ENCODE peak calls at places on chromosomes 12 and 14, in nine cellular contexts. B, N, H, S, Y, V, K, Q and R are unnamed samples.

GRCh38 chr14:71725802-71726638 is 206.2 kb upstream of the RGS6 start:
- DNase-seq in Q (peak), H (no peak), Y (no peak), N (no peak), B (no peak), S (no peak), V (no peak), K (no peak), R (no peak)

GRCh38 chr14:57244103-57244502 is 24.6 kb downstream of the EXOC5 start:
- DNase-seq in N (no peak), S (no peak), B (no peak), Y (no peak), Q (no peak), V (no peak), K (no peak), H (no peak), R (no peak)

GRCh38 chr12:124824195-124824594 is 39.5 kb downstream of the SCARB1 start:
- DNase-seq in Q (peak), H (no peak), Y (no peak), S (no peak), N (no peak), V (no peak), K (no peak), B (no peak), R (no peak)

GRCh38 chr12:578743-579449 is 84.3 kb downstream of the NINJ2 start:
- DNase-seq in N (no peak), S (no peak), Y (no peak), K (no peak), Q (no peak), B (no peak), H (no peak), V (no peak), R (no peak)

GRCh38 chr14:81453166-81453766 is 53.1 kb upstream of the STON2 start:
- DNase-seq in Q (peak), S (peak), N (no peak), B (peak), H (no peak), V (no peak), K (no peak), Y (peak), R (peak)

GRCh38 chr14:72701610-72702009 is 192.3 kb downstream of the DPF3 start:
- DNase-seq in S (no peak), Q (peak), B (no peak), H (no peak), N (no peak), K (no peak), V (no peak), Y (no peak), R (no peak)

GRCh38 chr12:103571286-103571685 is 15.8 kb upstream of the STAB2 start:
- DNase-seq in H (peak), K (peak), N (no peak), Q (no peak), Y (peak), S (no peak), B (peak), V (no peak), R (no peak)

GRCh38 chr14:101007765-101008164 is 104.2 kb upstream of the RTL1 start:
- DNase-seq in N (no peak), Y (no peak), S (no peak), Q (no peak), K (peak), V (peak), H (peak), B (no peak), R (no peak)

GRCh38 chr14:36625014-36625413 is 36.6 kb upstream of the PAX9 start:
- DNase-seq in Q (no peak), B (no peak), Y (no peak), K (no peak), V (no peak), H (no peak), N (no peak), S (no peak), R (no peak)

GRCh38 chr12:116152268-116152667 is 125.2 kb downstream of the MED13L start:
- DNase-seq in Y (no peak), S (no peak), K (no peak), B (no peak), V (no peak), H (no peak), Q (no peak), N (no peak), R (no peak)

GRCh38 chr12:97767347-97767746 is 304.7 kb downstream of the RMST start:
- DNase-seq in Q (no peak), Y (no peak), H (no peak), K (no peak), B (no peak), V (no peak), N (no peak), S (no peak), R (no peak)

GRCh38 chr12:75784591-75784990 is 247.0 kb downstream of the PHLDA1 start:
- DNase-seq in V (no peak), B (peak), N (no peak), H (no peak), Q (peak), S (peak), Y (peak), K (no peak), R (peak)

GRCh38 chr12:27998170-27999110 is 25.9 kb upstream of the PTHLH start:
- DNase-seq in S (no peak), K (no peak), Q (no peak), Y (no peak), N (no peak), H (no peak), B (no peak), V (no peak), R (no peak)

GRCh38 chr12:95557625-95558024 is 6.3 kb upstream of the USP44 start:
- DNase-seq in H (no peak), S (no peak), N (no peak), Q (no peak), V (no peak), B (peak), Y (no peak), K (no peak), R (no peak)

GRCh38 chr12:104603545-104603973 is 146.8 kb downstream of the CHST11 start:
- DNase-seq in H (no peak), Q (peak), K (no peak), V (no peak), N (no peak), S (no peak), Y (no peak), B (no peak), R (peak)

GRCh38 chr14:56995010-56995409 is 184.7 kb upstream of the OTX2 start:
- DNase-seq in V (no peak), B (no peak), N (no peak), K (no peak), Y (no peak), Q (no peak), H (no peak), S (no peak), R (no peak)

GRCh38 chr12:131761638-131762037 is 50.7 kb downstream of the SFSWAP start:
- DNase-seq in Y (no peak), H (no peak), S (no peak), K (no peak), V (no peak), N (no peak), Q (no peak), B (no peak), R (no peak)

GRCh38 chr12:22935501-22935900 is 310.5 kb downstream of the ETNK1 start:
- DNase-seq in Q (peak), K (no peak), Y (no peak), B (no peak), V (no peak), S (no peak), N (no peak), H (no peak), R (no peak)

GRCh38 chr12:82757611-82758010 is 70.9 kb downstream of the TMTC2 start:
- DNase-seq in K (no peak), S (no peak), N (no peak), Q (no peak), V (no peak), Y (no peak), B (no peak), H (no peak), R (no peak)

GRCh38 chr14:102610968-102611811 is 18.7 kb downstream of the RCOR1 start:
- DNase-seq in H (no peak), V (no peak), Y (no peak), N (no peak), S (no peak), K (no peak), B (no peak), Q (no peak), R (no peak)

GRCh38 chr14:90508536-90509254 is 111.9 kb downstream of the CALM1 start:
- DNase-seq in N (no peak), K (peak), Y (peak), H (no peak), B (peak), Q (no peak), V (no peak), S (no peak), R (no peak)

GRCh38 chr12:123063535-123063934 is 83.1 kb downstream of the ARL6IP4 start:
- DNase-seq in H (no peak), K (peak), B (no peak), V (no peak), Y (no peak), Q (peak), N (no peak), S (no peak), R (peak)

GRCh38 chr12:130685850-130686249 is 30.2 kb downstream of the RIMBP2 start:
- DNase-seq in V (no peak), N (no peak), B (no peak), H (peak), S (no peak), Q (no peak), Y (no peak), K (no peak), R (no peak)

GRCh38 chr14:35766036-35766699 is 42.9 kb downstream of the RALGAPA1 start:
- DNase-seq in B (no peak), S (no peak), H (no peak), K (no peak), V (no peak), N (no peak), Q (no peak), Y (no peak), R (no peak)

GRCh38 chr12:54330442-54330841 is 5.5 kb downstream of the COPZ1 start:
- DNase-seq in K (no peak), H (no peak), Y (no peak), N (no peak), Q (no peak), B (no peak), S (no peak), V (no peak), R (no peak)

GRCh38 chr14:105470812-105471771 is 3.5 kb upstream of the CRIP2 start:
- DNase-seq in B (no peak), N (no peak), Q (no peak), H (no peak), S (no peak), Y (no peak), K (no peak), V (no peak), R (no peak)

GRCh38 chr14:22545842-22546721 is 42.9 kb downstream of the DAD1 start:
- DNase-seq in H (no peak), S (no peak), Y (no peak), N (no peak), K (no peak), V (no peak), Q (no peak), B (no peak), R (no peak)

GRCh38 chr12:119308743-119309456 is 25.6 kb upstream of the CCDC60 start:
- DNase-seq in Q (no peak), K (no peak), Y (no peak), N (no peak), H (no peak), V (no peak), S (no peak), B (no peak), R (no peak)

GRCh38 chr12:110349521-110350151 is 53.9 kb downstream of the ANAPC7 start:
- DNase-seq in H (no peak), B (no peak), K (no peak), Q (peak), N (no peak), V (no peak), S (no peak), Y (no peak), R (no peak)

GRCh38 chr12:130956456-130957303 is 3.0 kb downstream of the ADGRD1 start:
- DNase-seq in S (no peak), V (no peak), B (no peak), K (no peak), Q (no peak), N (no peak), H (no peak), Y (no peak), R (no peak)

GRCh38 chr14:24425704-24426103 is 3.8 kb downstream of the CBLN3 start:
- DNase-seq in H (no peak), K (no peak), Q (no peak), N (no peak), B (no peak), V (no peak), Y (no peak), S (no peak), R (peak)

GRCh38 chr14:91510171-91511013 is at the start of gene PPP4R3A:
- DNase-seq in K (peak), Q (peak), V (peak), Y (peak), S (peak), H (peak), B (peak), N (peak), R (peak)
- TF ChIP-seq POLR2A in K (peak), Q (peak), V (peak), Y (no peak), S (peak), H (peak), B (peak), N (peak), R (peak)

GRCh38 chr12:65696227-65696626 is 128.1 kb upstream of the HMGA2 start:
- DNase-seq in S (no peak), Q (no peak), B (no peak), Y (no peak), V (no peak), K (no peak), H (no peak), N (no peak), R (no peak)

GRCh38 chr12:65690477-65690876 is 133.8 kb upstream of the HMGA2 start:
- DNase-seq in B (no peak), Y (no peak), V (no peak), Q (no peak), H (no peak), N (no peak), S (no peak), K (no peak), R (no peak)

GRCh38 chr12:65699251-65699650 is 125.0 kb upstream of the HMGA2 start:
- DNase-seq in S (no peak), Q (peak), Y (no peak), B (no peak), H (no peak), N (no peak), K (no peak), V (no peak), R (no peak)

GRCh38 chr12:65689508-65689907 is 134.8 kb upstream of the HMGA2 start:
- DNase-seq in B (no peak), H (no peak), Q (no peak), N (no peak), K (no peak), S (no peak), V (no peak), Y (no peak), R (no peak)

GRCh38 chr12:65695077-65695865 is 129.0 kb upstream of the HMGA2 start:
- DNase-seq in N (no peak), Q (no peak), K (peak), B (peak), S (no peak), Y (peak), H (no peak), V (no peak), R (no peak)
- TF ChIP-seq POLR2A in N (no peak), Q (no peak), K (no peak), B (no peak), S (no peak), Y (no peak), H (no peak), V (no peak), R (no peak)

GRCh38 chr12:51814311-51815088 is 34.0 kb downstream of the FIGNL2 start:
- DNase-seq in N (no peak), Q (peak), S (peak), B (peak), Y (peak), V (no peak), K (peak), H (peak), R (peak)
- TF ChIP-seq POLR2A in N (peak), Q (no peak), S (no peak), B (peak), Y (no peak), V (peak), K (peak), H (no peak), R (no peak)

GRCh38 chr14:31026395-31027096 is 367 bp upstream of the STRN3 start:
- DNase-seq in S (peak), H (peak), V (peak), K (peak), B (peak), Y (peak), N (peak), Q (peak), R (peak)

GRCh38 chr14:31024577-31025334 is 693 bp upstream of the AP4S1 start:
- DNase-seq in K (no peak), V (no peak), N (no peak), B (no peak), Q (no peak), H (no peak), Y (no peak), S (no peak), R (no peak)

GRCh38 chr14:31025335-31026075 is at the start of gene AP4S1:
- DNase-seq in H (peak), V (peak), Y (peak), B (peak), S (peak), K (peak), Q (peak), N (no peak), R (peak)

GRCh38 chr14:31027847-31028246 is 1.7 kb upstream of the STRN3 start:
- DNase-seq in B (no peak), K (no peak), Y (no peak), S (no peak), V (no peak), Q (no peak), N (no peak), H (no peak), R (no peak)

GRCh38 chr14:31026076-31026394 is at the start of gene STRN3:
- DNase-seq in B (no peak), V (no peak), Y (no peak), N (no peak), H (no peak), Q (no peak), S (no peak), K (no peak), R (no peak)
- TF ChIP-seq POLR2A in B (no peak), V (no peak), Y (no peak), N (peak), H (no peak), Q (peak), S (peak), K (peak), R (no peak)

DNA sequence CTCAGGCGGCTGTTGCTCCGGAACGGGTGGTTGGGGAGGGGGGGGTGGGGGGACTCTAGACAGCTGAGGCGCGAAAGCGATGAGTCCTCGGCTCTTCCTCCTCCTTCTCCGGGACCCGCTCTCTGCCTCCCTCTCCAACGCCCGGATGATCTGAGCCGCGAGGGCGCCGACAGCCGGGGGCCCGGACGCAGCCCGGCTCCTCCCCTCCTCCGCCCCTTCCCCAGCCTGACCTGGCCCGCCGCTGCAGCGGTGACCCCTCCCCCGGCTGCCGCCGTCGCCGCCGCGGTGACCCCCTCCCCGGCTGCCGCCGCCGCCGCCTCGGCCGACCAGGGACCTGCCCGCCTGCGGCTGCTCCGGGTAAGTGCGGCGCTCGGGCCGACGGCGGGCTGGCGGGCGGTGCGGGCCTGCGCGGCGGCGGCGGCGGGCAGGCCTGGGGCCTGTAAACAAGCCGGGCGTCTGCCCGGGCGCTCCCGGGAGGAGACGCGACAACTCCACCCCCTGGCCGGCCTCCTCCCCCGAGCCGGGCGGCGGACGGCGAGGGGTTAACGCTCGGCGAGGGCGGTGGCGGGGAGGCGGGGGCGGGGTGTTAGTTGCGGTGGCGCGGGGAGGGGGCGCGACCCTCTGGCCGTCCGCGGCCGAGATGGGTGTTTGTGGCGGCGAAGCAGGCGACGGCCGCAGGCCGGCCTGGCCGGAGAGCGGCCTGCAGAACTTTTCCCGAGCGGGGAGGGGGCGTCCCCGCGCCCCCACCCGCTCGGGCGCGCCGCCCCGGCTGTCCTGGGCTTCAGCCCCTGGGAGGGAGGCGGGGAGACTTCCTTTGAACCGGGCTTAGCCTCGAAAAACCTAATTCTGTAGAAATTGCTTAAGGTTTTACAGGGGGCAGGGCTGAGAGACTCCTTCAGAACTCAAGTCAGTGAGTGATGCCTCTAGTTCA is 565 bp downstream of the PPM1A start:
- DNase-seq in N (no peak), V (peak), S (peak), Q (peak), Y (peak), K (peak), H (peak), B (peak), R (peak)
- TF ChIP-seq POLR2A in N (no peak), V (peak), S (peak), Q (no peak), Y (no peak), K (no peak), H (peak), B (no peak), R (no peak)

GRCh38 chr12:57126561-57126960 is 1.7 kb upstream of the LRP1 start:
- DNase-seq in Y (no peak), B (peak), Q (no peak), S (no peak), V (no peak), H (peak), N (no peak), K (no peak), R (peak)

GRCh38 chr12:57127710-57128518 is at the start of gene LRP1:
- DNase-seq in Q (no peak), K (peak), B (peak), N (no peak), S (peak), H (peak), Y (peak), V (no peak), R (peak)

GRCh38 chr12:57126061-57126460 is 2.2 kb upstream of the LRP1 start:
- DNase-seq in V (no peak), H (peak), Y (no peak), K (no peak), N (no peak), S (no peak), B (peak), Q (no peak), R (no peak)

GRCh38 chr12:57128519-57129247 is 400 bp downstream of the LRP1 start:
- DNase-seq in B (peak), H (peak), N (no peak), Q (no peak), K (no peak), Y (no peak), V (no peak), S (no peak), R (no peak)

DNA sequence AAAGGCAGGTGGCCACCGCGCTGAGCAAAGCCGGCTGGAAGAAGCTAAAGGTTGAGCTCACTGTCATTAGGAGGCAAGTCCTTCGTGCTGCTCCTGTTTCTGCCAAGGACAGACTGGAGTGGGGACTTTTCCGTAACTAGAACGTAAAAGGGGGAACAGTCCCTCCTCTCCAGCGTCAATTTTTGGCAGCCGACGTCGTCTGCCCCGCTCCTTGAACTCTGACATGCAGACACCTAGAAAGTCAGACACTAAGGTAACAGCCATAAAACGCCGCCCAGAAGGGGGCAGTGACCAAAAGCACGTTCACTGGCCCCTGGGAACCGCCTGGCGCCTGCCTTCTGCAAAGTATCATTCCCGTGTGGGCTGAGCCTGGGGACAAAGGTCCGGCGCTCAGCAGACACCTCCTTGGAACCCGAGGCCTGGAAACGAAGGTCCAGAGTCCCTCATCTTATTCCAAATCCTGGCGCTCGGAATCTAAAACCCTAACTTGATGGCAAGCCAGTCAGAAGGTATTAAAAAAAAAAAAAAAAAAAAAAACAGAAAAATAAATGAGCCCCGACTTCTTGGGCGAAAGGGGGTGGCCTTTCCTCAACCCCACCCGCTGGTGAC is 1.1 kb upstream of the LRP1 start:
- DNase-seq in K (peak), H (peak), V (no peak), Y (peak), S (peak), B (peak), N (no peak), Q (peak), R (peak)
- TF ChIP-seq POLR2A in K (no peak), H (no peak), V (no peak), Y (no peak), S (no peak), B (no peak), N (no peak), Q (no peak), R (no peak)